ENCODE peak calls at places on chromosomes 7 and 10, in six cellular contexts. M is endothelial cell, D is fibroblast of lung, K is tibial artery, Y is NB4, J is uterus. B is an unnamed sample.

GRCh38 chr7:37297546-37297945 is 151.1 kb downstream of the ELMO1 start:
- DNase-seq in J (no peak), Y (no peak), D (no peak), M (no peak), K (no peak), B (peak)

GRCh38 chr7:12067156-12067831 is 143.8 kb upstream of the TMEM106B start:
- DNase-seq in Y (peak), K (no peak), M (peak), J (peak), D (peak), B (peak)

GRCh38 chr7:110531186-110531585 is 559.7 kb upstream of the LRRN3 start:
- DNase-seq in Y (no peak), J (no peak), K (no peak), M (no peak), D (no peak), B (peak)

GRCh38 chr10:112585052-112585451 is 138.0 kb downstream of the VTI1A start:
- DNase-seq in Y (no peak), K (peak), M (no peak), D (peak), J (no peak), B (peak)

GRCh38 chr7:129053938-129054437 is 923 bp downstream of the TNPO3 start:
- DNase-seq in Y (peak), K (no peak), J (no peak), M (no peak), D (peak), B (no peak)

GRCh38 chr7:135254-135653 is 57.1 kb upstream of the FAM20C start:
- DNase-seq in Y (no peak), D (no peak), J (no peak), M (no peak), K (no peak), B (no peak)

GRCh38 chr7:69757528-69757927 is 159.3 kb downstream of the AUTS2 start:
- DNase-seq in M (no peak), Y (no peak), D (no peak), J (no peak), K (no peak), B (no peak)

GRCh38 chr7:108093903-108094302 is 36.3 kb downstream of the LAMB4 start:
- DNase-seq in M (no peak), D (peak), K (no peak), Y (no peak), J (no peak), B (no peak)

GRCh38 chr7:149856-150636 is 42.3 kb upstream of the FAM20C start:
- DNase-seq in J (peak), D (no peak), K (peak), M (peak), Y (peak), B (no peak)

GRCh38 chr7:131145770-131146169 is 181.9 kb upstream of the MKLN1 start:
- DNase-seq in K (no peak), Y (no peak), D (no peak), J (no peak), M (no peak), B (no peak)

GRCh38 chr7:151403764-151404163 is 6.1 kb downstream of the WDR86 start:
- DNase-seq in D (no peak), Y (no peak), K (no peak), M (no peak), J (no peak), B (peak)

GRCh38 chr7:37531225-37531624 is 82.6 kb upstream of the ELMO1 start:
- DNase-seq in K (no peak), J (no peak), Y (no peak), D (no peak), M (no peak), B (no peak)

GRCh38 chr10:89624020-89624419 is 21.0 kb downstream of the PANK1 start:
- DNase-seq in M (no peak), Y (no peak), J (no peak), K (no peak), D (no peak), B (no peak)

GRCh38 chr10:3002304-3002703 is 65.0 kb upstream of the PFKP start:
- DNase-seq in Y (no peak), M (no peak), J (no peak), K (no peak), D (no peak), B (no peak)

GRCh38 chr10:9681655-9682054 is 1336.0 kb upstream of the CELF2 start:
- DNase-seq in J (no peak), M (no peak), Y (peak), D (no peak), K (no peak), B (no peak)

GRCh38 chr7:18064242-18064838 is 36.7 kb upstream of the PRPS1L1 start:
- DNase-seq in D (no peak), M (peak), Y (peak), K (no peak), J (no peak), B (peak)

GRCh38 chr10:8049151-8049873 is 5.2 kb upstream of the GATA3 start:
- DNase-seq in M (no peak), D (no peak), K (no peak), Y (no peak), J (no peak), B (no peak)

GRCh38 chr10:31274310-31274709 is 44.7 kb upstream of the ZEB1 start:
- DNase-seq in D (peak), Y (peak), K (no peak), M (no peak), J (no peak), B (peak)

GRCh38 chr7:129530881-129531391 is 28.6 kb downstream of the SMKR1 start:
- DNase-seq in M (no peak), D (peak), J (no peak), K (no peak), Y (peak), B (peak)

GRCh38 chr10:538895-539294 is 150.6 kb downstream of the DIP2C start:
- DNase-seq in K (no peak), M (no peak), D (peak), J (no peak), Y (no peak), B (no peak)

GRCh38 chr7:27146491-27147210 is 923 bp downstream of the HOXA6 start:
- DNase-seq in Y (no peak), J (no peak), M (no peak), K (no peak), D (no peak), B (no peak)

GRCh38 chr10:79070091-79070610 is 1.4 kb downstream of the ZMIZ1 start:
- DNase-seq in Y (no peak), M (peak), K (no peak), D (peak), J (no peak), B (no peak)

GRCh38 chr10:94225589-94225988 is 137.2 kb downstream of the NOC3L start:
- DNase-seq in K (no peak), M (no peak), J (no peak), Y (no peak), D (peak), B (peak)

GRCh38 chr7:35617076-35617475 is 77.9 kb downstream of the HERPUD2 start:
- DNase-seq in J (no peak), M (no peak), K (no peak), Y (no peak), D (peak), B (no peak)

GRCh38 chr10:100747826-100748231 is 2.4 kb downstream of the PAX2 start:
- DNase-seq in Y (no peak), D (no peak), M (no peak), J (no peak), K (no peak), B (no peak)

GRCh38 chr10:130215076-130215917 is 79.1 kb downstream of the GLRX3 start:
- DNase-seq in K (peak), J (no peak), Y (no peak), D (no peak), M (no peak), B (no peak)

GRCh38 chr10:123639131-123639530 is 27.0 kb upstream of the GPR26 start:
- DNase-seq in K (no peak), J (no peak), Y (no peak), D (no peak), M (no peak), B (no peak)

GRCh38 chr7:157692156-157693011 is 355.6 kb downstream of the DNAJB6 start:
- DNase-seq in K (no peak), J (peak), Y (peak), D (no peak), M (no peak), B (no peak)

GRCh38 chr7:46811529-46811928 is 770.4 kb downstream of the TNS3 start:
- DNase-seq in Y (no peak), J (peak), K (peak), D (peak), M (no peak), B (peak)

GRCh38 chr7:5495581-5496375 is 72.1 kb upstream of the TNRC18 start:
- DNase-seq in M (no peak), J (peak), Y (peak), D (no peak), K (peak), B (peak)

GRCh38 chr7:25656581-25657026 is 428.3 kb upstream of the NPVF start:
- DNase-seq in K (no peak), Y (no peak), J (no peak), D (peak), M (no peak), B (no peak)

GRCh38 chr10:80411267-80411668 is 2.9 kb downstream of the PRXL2A start:
- DNase-seq in J (no peak), D (no peak), K (no peak), M (no peak), Y (no peak), B (peak)

GRCh38 chr10:3467052-3467906 is 294.7 kb upstream of the PITRM1 start:
- DNase-seq in Y (peak), D (peak), J (peak), K (peak), M (no peak), B (peak)

GRCh38 chr7:151748733-151749132 is 128.2 kb downstream of the PRKAG2 start:
- DNase-seq in Y (no peak), J (no peak), D (no peak), M (no peak), K (no peak), B (no peak)

GRCh38 chr7:138299046-138299445 is 161.0 kb upstream of the TRIM24 start:
- DNase-seq in M (no peak), D (no peak), J (no peak), Y (no peak), K (no peak), B (no peak)

GRCh38 chr7:45055594-45056219 is 33.1 kb downstream of the NACAD start:
- DNase-seq in Y (no peak), D (no peak), M (no peak), J (no peak), K (no peak), B (no peak)

GRCh38 chr10:23338155-23338828 is 6.3 kb downstream of the C10orf67 start:
- DNase-seq in D (peak), Y (no peak), J (no peak), K (no peak), M (no peak), B (no peak)
- TF ChIP-seq CTCF in D (peak), Y (no peak), J (no peak), K (no peak), M (no peak), B (no peak)

GRCh38 chr7:101589976-101590662 is 39.0 kb downstream of the MYL10 start:
- DNase-seq in Y (no peak), M (no peak), D (no peak), K (no peak), J (no peak), B (peak)

GRCh38 chr7:101590663-101591435 is 38.2 kb downstream of the MYL10 start:
- DNase-seq in Y (no peak), D (no peak), K (no peak), M (no peak), J (no peak), B (no peak)

GRCh38 chr7:101593556-101593955 is 35.5 kb downstream of the MYL10 start:
- DNase-seq in D (no peak), J (no peak), Y (no peak), K (no peak), M (no peak), B (no peak)

GRCh38 chr7:101589052-101589451 is 40.0 kb downstream of the MYL10 start:
- DNase-seq in K (no peak), J (no peak), Y (no peak), M (no peak), D (no peak), B (no peak)

GRCh38 chr7:101591504-101591903 is 37.6 kb downstream of the MYL10 start:
- DNase-seq in J (no peak), Y (no peak), D (no peak), M (no peak), K (no peak), B (no peak)
- TF ChIP-seq CTCF in J (no peak), Y (no peak), D (no peak), M (no peak), K (no peak), B (no peak)

GRCh38 chr7:38703093-38703492 is 71.9 kb upstream of the AMPH start:
- DNase-seq in Y (no peak), D (no peak), J (no peak), K (no peak), M (no peak), B (peak)

GRCh38 chr7:38700111-38700510 is 68.9 kb upstream of the AMPH start:
- DNase-seq in J (no peak), Y (no peak), K (no peak), M (no peak), D (no peak), B (peak)

GRCh38 chr7:38704751-38705150 is 73.6 kb upstream of the AMPH start:
- DNase-seq in J (no peak), K (no peak), D (no peak), Y (no peak), M (no peak), B (peak)

GRCh38 chr7:38702002-38702535 is 70.9 kb upstream of the AMPH start:
- DNase-seq in J (no peak), Y (no peak), D (no peak), M (no peak), K (no peak), B (peak)

GRCh38 chr7:38704041-38704547 is 72.9 kb upstream of the AMPH start:
- DNase-seq in D (no peak), J (no peak), K (no peak), M (no peak), Y (no peak), B (peak)
- TF ChIP-seq CTCF in D (no peak), J (no peak), K (no peak), M (no peak), Y (no peak), B (no peak)

DNA sequence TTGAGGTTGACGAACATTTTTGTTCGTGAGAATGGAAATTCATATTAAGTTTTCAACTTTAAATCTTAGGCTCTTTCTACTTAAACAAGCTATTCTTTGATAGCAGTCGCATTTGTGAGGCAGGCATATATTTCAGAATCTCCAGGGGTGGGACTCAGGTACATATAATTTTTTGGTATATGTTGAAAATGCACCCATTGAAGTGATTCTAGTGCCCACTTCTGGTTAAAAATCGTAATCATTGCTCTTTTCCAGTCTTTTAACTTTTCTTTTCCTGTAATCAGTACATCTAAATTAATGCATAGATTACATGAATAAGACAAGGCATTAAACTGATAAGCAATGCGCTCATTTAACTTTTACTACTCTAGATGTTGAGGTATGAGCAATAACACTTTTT is 67.8 kb downstream of the ZNRF2 start:
- DNase-seq in K (no peak), J (no peak), M (no peak), D (no peak), Y (peak), B (peak)
- TF ChIP-seq CTCF in K (no peak), J (no peak), M (no peak), D (no peak), Y (no peak), B (peak)

B was measured in MCF 10A.